ENCODE peak calls at places on chromosomes 4 and X, in seven cellular contexts. T is WTC11, E is suprapubic skin, V is psoas muscle, H is fibroblast of lung, J is mammary epithelial cell, S is lower leg skin. I is an unnamed sample.

GRCh38 chr4:15420642-15421041 is 7.2 kb upstream of the C1QTNF7 start:
- DNase-seq in S (no peak), V (no peak), H (peak), E (no peak), J (peak), T (no peak), I (no peak)

GRCh38 chr4:11469900-11470708 is 41.4 kb upstream of the HS3ST1 start:
- DNase-seq in H (no peak), S (no peak), V (no peak), J (peak), T (no peak), E (no peak), I (no peak)

GRCh38 chr4:183638436-183638835 is 20.5 kb downstream of the RWDD4 start:
- DNase-seq in E (no peak), H (peak), S (no peak), J (no peak), V (no peak), T (no peak), I (no peak)

GRCh38 chr4:111630705-111631104 is 514.5 kb upstream of the FAM241A start:
- DNase-seq in V (no peak), E (no peak), T (no peak), S (no peak), J (no peak), H (peak), I (no peak)

GRCh38 chr4:81905966-81906365 is 434.3 kb upstream of the RASGEF1B start:
- DNase-seq in T (no peak), H (no peak), V (no peak), S (no peak), J (no peak), E (no peak), I (no peak)

GRCh38 chrX:155263854-155264628 is at the start of gene RAB39B:
- DNase-seq in T (peak), S (peak), H (peak), V (peak), E (no peak), J (peak), I (no peak)

GRCh38 chr4:8478801-8479744 is 38.5 kb downstream of the TRMT44 start:
- DNase-seq in E (no peak), S (no peak), T (no peak), J (no peak), V (no peak), H (no peak), I (no peak)

GRCh38 chrX:3659761-3660160 is 53.7 kb downstream of the PRKX start:
- DNase-seq in V (no peak), E (no peak), J (no peak), H (peak), S (peak), T (no peak), I (no peak)

GRCh38 chr4:185839204-185839712 is 27.3 kb upstream of the SORBS2 start:
- DNase-seq in J (peak), T (peak), S (no peak), H (peak), V (peak), E (no peak), I (no peak)

GRCh38 chr4:102799816-102800215 is 27.5 kb downstream of the UBE2D3 start:
- DNase-seq in H (no peak), T (no peak), E (no peak), V (no peak), J (no peak), S (no peak), I (no peak)

GRCh38 chr4:184732126-184732525 is 1.8 kb downstream of the CENPU start:
- DNase-seq in H (peak), J (peak), V (no peak), E (no peak), S (no peak), T (no peak), I (no peak)

GRCh38 chrX:118495958-118496762 is 545 bp downstream of the DOCK11 start:
- DNase-seq in V (peak), J (peak), H (peak), T (peak), E (no peak), S (peak), I (no peak)

GRCh38 chrX:101287402-101287801 is 3.7 kb downstream of the TAF7L start:
- DNase-seq in J (peak), S (no peak), V (no peak), E (no peak), H (peak), T (no peak), I (no peak)

GRCh38 chr4:4836044-4836443 is 23.4 kb upstream of the MSX1 start:
- DNase-seq in J (no peak), H (no peak), T (no peak), S (peak), E (no peak), V (no peak), I (no peak)

GRCh38 chr4:181821039-181822004 is 421.9 kb upstream of the TENM3 start:
- DNase-seq in S (no peak), J (peak), V (no peak), H (peak), E (no peak), T (no peak), I (no peak)

GRCh38 chrX:40012039-40012799 is 85.5 kb downstream of the BCOR start:
- DNase-seq in T (no peak), J (no peak), E (peak), V (peak), S (no peak), H (peak), I (no peak)

GRCh38 chr4:154560824-154561231 is 2.0 kb upstream of the FGB start:
- DNase-seq in T (no peak), H (peak), J (peak), S (no peak), V (no peak), E (no peak), I (no peak)

GRCh38 chr4:57080781-57081650 is 29.2 kb downstream of the IGFBP7 start:
- DNase-seq in E (no peak), H (peak), J (peak), S (no peak), T (no peak), V (no peak), I (no peak)

GRCh38 chrX:34768290-34768689 is 111.2 kb upstream of the TMEM47 start:
- DNase-seq in S (no peak), V (no peak), H (no peak), J (no peak), T (no peak), E (no peak), I (no peak)

GRCh38 chrX:413322-414201 is 26.9 kb upstream of the PPP2R3B start:
- DNase-seq in T (peak), V (peak), S (no peak), E (no peak), H (peak), J (no peak), I (no peak)

GRCh38 chr4:145731026-145731425 is 51.1 kb downstream of the C4orf51 start:
- DNase-seq in T (no peak), V (no peak), J (no peak), E (no peak), S (no peak), H (peak), I (no peak)

GRCh38 chr4:34362654-34363053 is 1881.7 kb downstream of the ARAP2 start:
- DNase-seq in T (no peak), J (no peak), H (no peak), V (no peak), S (no peak), E (no peak), I (no peak)

GRCh38 chrX:133796282-133796681 is 189.1 kb downstream of the GPC3 start:
- DNase-seq in V (no peak), H (no peak), J (no peak), S (no peak), E (no peak), T (no peak), I (no peak)

GRCh38 chr4:173821851-173822250 is 291.8 kb upstream of the HAND2 start:
- DNase-seq in J (no peak), T (no peak), S (no peak), H (no peak), V (no peak), E (no peak), I (no peak)

GRCh38 chrX:73851014-73852009 is 288.3 kb downstream of the CHIC1 start:
- DNase-seq in H (peak), J (peak), T (no peak), V (peak), E (no peak), S (peak), I (peak)

GRCh38 chrX:151178746-151179145 is 2.4 kb downstream of the GPR50 start:
- DNase-seq in S (no peak), V (no peak), J (no peak), T (no peak), H (no peak), E (no peak), I (no peak)

GRCh38 chr4:102735578-102735977 is 25.2 kb downstream of the MANBA start:
- DNase-seq in J (no peak), E (no peak), H (no peak), S (no peak), T (no peak), V (no peak), I (no peak)

GRCh38 chr4:41305486-41305885 is 48.8 kb downstream of the UCHL1 start:
- DNase-seq in T (no peak), J (no peak), S (no peak), V (no peak), H (no peak), E (no peak), I (no peak)

GRCh38 chrX:63506320-63506719 is 155.2 kb upstream of the SPIN4 start:
- DNase-seq in S (no peak), J (peak), T (no peak), V (no peak), H (peak), E (no peak), I (no peak)

GRCh38 chr4:8278009-8278395 is 8.4 kb downstream of the HTRA3 start:
- DNase-seq in T (no peak), S (no peak), H (peak), J (no peak), V (no peak), E (no peak), I (no peak)

GRCh38 chr4:156103306-156103705 is 149.6 kb upstream of the CTSO start:
- DNase-seq in T (no peak), H (peak), J (no peak), S (no peak), V (no peak), E (no peak), I (no peak)

GRCh38 chrX:15146515-15146914 is 123.4 kb downstream of the ASB9 start:
- DNase-seq in E (no peak), S (no peak), J (no peak), T (peak), V (no peak), H (no peak), I (no peak)

GRCh38 chr4:7759221-7759620 is 180.4 kb downstream of the AFAP1 start:
- DNase-seq in V (no peak), S (no peak), T (no peak), H (no peak), J (no peak), E (no peak), I (no peak)

GRCh38 chr4:134132086-134132783 is 69.4 kb downstream of the PABPC4L start:
- DNase-seq in V (no peak), H (no peak), J (no peak), E (no peak), T (no peak), S (no peak), I (no peak)

GRCh38 chr4:150080875-150081274 is 2.6 kb downstream of the DCLK2 start:
- DNase-seq in V (no peak), J (no peak), S (no peak), T (no peak), E (no peak), H (no peak), I (no peak)

GRCh38 chr4:87119965-87120364 is 100.5 kb downstream of the KLHL8 start:
- DNase-seq in S (no peak), H (no peak), J (peak), E (no peak), V (no peak), T (no peak), I (no peak)

GRCh38 chrX:68848189-68848940 is 19.5 kb downstream of the EFNB1 start:
- DNase-seq in H (no peak), J (no peak), E (no peak), T (no peak), S (no peak), V (no peak), I (no peak)

GRCh38 chrX:9291666-9292065 is 173.2 kb upstream of the TBL1X start:
- DNase-seq in H (no peak), V (no peak), T (peak), E (no peak), S (no peak), J (no peak), I (no peak)

GRCh38 chr4:85703098-85703497 is 228.1 kb downstream of the ARHGAP24 start:
- DNase-seq in H (no peak), V (no peak), J (no peak), E (no peak), T (no peak), S (no peak), I (no peak)

GRCh38 chrX:119885554-119886428 is 9.9 kb upstream of the AKAP14 start:
- DNase-seq in E (no peak), J (no peak), T (no peak), S (no peak), H (no peak), V (no peak), I (no peak)

DNA sequence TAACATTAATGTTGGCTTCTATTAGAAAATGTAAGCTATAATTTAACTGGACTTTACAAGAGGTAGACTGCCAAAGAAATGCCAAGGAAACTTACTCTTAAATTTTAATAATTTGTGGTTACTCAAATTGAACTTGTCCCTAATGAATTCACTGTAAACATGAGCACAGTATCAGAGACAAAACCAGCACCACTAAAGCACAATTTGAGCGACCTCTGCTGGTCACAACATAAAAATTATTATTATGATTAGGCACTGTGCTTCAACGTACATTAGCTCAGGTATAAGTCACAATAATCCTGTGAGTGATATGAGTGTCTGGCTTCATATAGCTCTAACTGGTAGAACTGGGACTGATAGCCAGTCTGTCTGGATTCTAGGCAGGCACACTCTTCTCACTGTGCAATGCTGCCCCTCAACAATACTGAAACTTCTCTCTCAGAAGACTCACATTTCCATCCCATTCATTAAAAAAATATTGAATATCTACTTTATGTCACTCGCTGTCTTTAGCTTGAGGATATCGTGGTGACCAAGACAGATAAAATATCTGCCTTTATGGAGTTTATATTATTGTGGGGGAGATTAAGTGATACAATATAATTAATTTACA is 8.0 kb downstream of the NUDT6 start:
- DNase-seq in E (no peak), S (no peak), T (no peak), J (peak), V (no peak), H (peak), I (no peak)
- TF ChIP-seq CTCF in E (no peak), S (no peak), T (no peak), J (peak), V (peak), H (peak), I (no peak)

GRCh38 chrX:105150557-105150956 is 69.9 kb downstream of the TEX13A start:
- DNase-seq in S (no peak), T (no peak), H (no peak), J (no peak), V (no peak), E (no peak), I (no peak)

GRCh38 chrX:105150036-105150435 is 70.5 kb downstream of the TEX13A start:
- DNase-seq in E (no peak), H (no peak), V (no peak), S (no peak), J (no peak), T (no peak), I (no peak)
- TF ChIP-seq CTCF in E (no peak), H (no peak), V (no peak), S (no peak), J (no peak), T (no peak), I (no peak)

GRCh38 chr4:1347410-1347864 is 429 bp downstream of the UVSSA start:
- DNase-seq in V (peak), S (peak), T (peak), E (peak), H (peak), J (peak), I (peak)
- TF ChIP-seq CTCF in V (no peak), S (no peak), T (no peak), E (no peak), H (no peak), J (no peak), I (no peak)

GRCh38 chrX:153687121-153688039 is at the start of gene SLC6A8:
- DNase-seq in S (peak), V (peak), T (peak), H (peak), J (peak), E (peak), I (peak)
- TF ChIP-seq CTCF in S (no peak), V (peak), T (peak), H (peak), J (no peak), E (no peak), I (no peak)

GRCh38 chr4:138063581-138063980 is 178.6 kb downstream of the SLC7A11 start:
- DNase-seq in H (no peak), S (no peak), V (no peak), T (no peak), J (no peak), E (no peak), I (no peak)
- TF ChIP-seq CTCF in H (no peak), S (no peak), V (no peak), T (no peak), J (peak), E (no peak), I (no peak)